ENCODE peak calls at places on chromosomes 5 and 9, in four cellular contexts. One of them, this sample, is unnamed.
A peak's percentile ranks its signal among the peaks of the same experiment; 100 is the strongest.

GRCh38 chr5:134595458-134595838 is 37.2 kb downstream of the SAR1B start:
- DNase-seq in neural progenitor cell: no peak
- DNase-seq in HepG2: no peak
- DNase-seq in DND-41: no peak
- DNase-seq in this sample: no peak

GRCh38 chr5:142798099-142798768 is 28.1 kb downstream of the ARHGAP26 start:
- DNase-seq in DND-41: peak; percentile 73
- DNase-seq in neural progenitor cell: no peak
- DNase-seq in HepG2: peak; percentile 46
- DNase-seq in this sample: no peak

GRCh38 chr5:153660919-153661318 is 170.4 kb downstream of the GRIA1 start:
- DNase-seq in neural progenitor cell: peak; percentile 77
- DNase-seq in DND-41: no peak
- DNase-seq in HepG2: no peak
- DNase-seq in this sample: no peak

GRCh38 chr9:121075251-121076036 is 689 bp downstream of the CNTRL start:
- DNase-seq in HepG2: no peak
- DNase-seq in neural progenitor cell: peak; percentile 28
- DNase-seq in DND-41: no peak
- DNase-seq in this sample: no peak

GRCh38 chr9:33443504-33444154 is 3.8 kb downstream of the AQP3 start:
- DNase-seq in DND-41: no peak
- DNase-seq in neural progenitor cell: no peak
- DNase-seq in HepG2: no peak
- DNase-seq in this sample: no peak

GRCh38 chr5:40171971-40172370 is 507.7 kb upstream of the PTGER4 start:
- DNase-seq in neural progenitor cell: no peak
- DNase-seq in HepG2: no peak
- DNase-seq in DND-41: no peak
- DNase-seq in this sample: peak; percentile 41

GRCh38 chr5:59487068-59487686 is 406.3 kb downstream of the PDE4D start:
- DNase-seq in HepG2: no peak
- DNase-seq in neural progenitor cell: no peak
- DNase-seq in DND-41: no peak
- DNase-seq in this sample: no peak

GRCh38 chr9:127163409-127163808 is 41.0 kb upstream of the ANGPTL2 start:
- DNase-seq in neural progenitor cell: no peak
- DNase-seq in DND-41: no peak
- DNase-seq in HepG2: peak; percentile 30
- DNase-seq in this sample: peak; percentile 73

GRCh38 chr5:174348582-174348981 is 303.1 kb downstream of the NSG2 start:
- DNase-seq in HepG2: no peak
- DNase-seq in neural progenitor cell: no peak
- DNase-seq in DND-41: no peak
- DNase-seq in this sample: peak; percentile 91

GRCh38 chr5:108028411-108028810 is 353.5 kb downstream of the FBXL17 start:
- DNase-seq in neural progenitor cell: peak; percentile 60
- DNase-seq in DND-41: no peak
- DNase-seq in HepG2: no peak
- DNase-seq in this sample: peak; percentile 39

GRCh38 chr5:173679909-173680626 is 63.6 kb upstream of the BOD1 start:
- DNase-seq in neural progenitor cell: no peak
- DNase-seq in DND-41: no peak
- DNase-seq in HepG2: no peak
- DNase-seq in this sample: no peak

GRCh38 chr9:129810788-129811187 is 7.8 kb downstream of the TOR1B start:
- DNase-seq in HepG2: no peak
- DNase-seq in DND-41: no peak
- DNase-seq in neural progenitor cell: no peak
- DNase-seq in this sample: no peak

GRCh38 chr5:13508559-13508958 is 435.9 kb downstream of the DNAH5 start:
- DNase-seq in DND-41: no peak
- DNase-seq in neural progenitor cell: no peak
- DNase-seq in HepG2: no peak
- DNase-seq in this sample: no peak

GRCh38 chr9:120965344-120966004 is 38.9 kb upstream of the TRAF1 start:
- DNase-seq in neural progenitor cell: peak; percentile 92
- DNase-seq in HepG2: no peak
- DNase-seq in DND-41: no peak
- DNase-seq in this sample: no peak

GRCh38 chr9:75389096-75389495 is 300.8 kb downstream of the OSTF1 start:
- DNase-seq in neural progenitor cell: no peak
- DNase-seq in HepG2: no peak
- DNase-seq in DND-41: no peak
- DNase-seq in this sample: no peak

DNA sequence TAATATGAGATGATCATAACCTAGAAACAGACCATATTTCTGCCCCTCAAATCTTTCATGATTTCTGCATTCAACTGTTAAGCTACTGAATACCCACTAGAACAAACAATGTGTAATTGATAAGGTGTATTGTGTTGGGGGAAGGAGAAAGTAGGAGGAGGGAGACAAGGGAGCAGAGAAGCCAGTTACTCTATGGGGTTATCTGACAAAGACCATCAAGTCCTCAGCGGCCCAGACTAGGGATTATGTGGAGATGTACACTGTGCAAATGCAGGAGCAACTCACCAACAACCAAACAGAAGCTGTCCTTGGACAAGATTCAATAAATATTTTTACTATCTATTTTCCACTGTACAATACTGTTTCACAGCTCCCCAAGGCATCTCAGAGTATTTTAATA is 2.7 kb downstream of the NRG2 start:
- DNase-seq in HepG2: no peak
- DNase-seq in neural progenitor cell: no peak
- DNase-seq in DND-41: no peak
- DNase-seq in this sample: no peak
- TF ChIP-seq EZH2 in HepG2: no peak
- TF ChIP-seq EZH2 in neural progenitor cell: no peak
- TF ChIP-seq EZH2 in DND-41: no peak
- TF ChIP-seq EZH2 in this sample: no peak

GRCh38 chr5:158660726-158661125 is 439.0 kb downstream of the EBF1 start:
- DNase-seq in neural progenitor cell: no peak
- DNase-seq in DND-41: no peak
- DNase-seq in HepG2: no peak
- DNase-seq in this sample: peak; percentile 32
- H3K4me3 ChIP-seq in neural progenitor cell: no peak overlapping the region
- H3K4me3 ChIP-seq in DND-41: no peak overlapping the region
- H3K4me3 ChIP-seq in HepG2: no peak overlapping the region
- H3K4me3 ChIP-seq in this sample: no peak overlapping the region

DNA sequence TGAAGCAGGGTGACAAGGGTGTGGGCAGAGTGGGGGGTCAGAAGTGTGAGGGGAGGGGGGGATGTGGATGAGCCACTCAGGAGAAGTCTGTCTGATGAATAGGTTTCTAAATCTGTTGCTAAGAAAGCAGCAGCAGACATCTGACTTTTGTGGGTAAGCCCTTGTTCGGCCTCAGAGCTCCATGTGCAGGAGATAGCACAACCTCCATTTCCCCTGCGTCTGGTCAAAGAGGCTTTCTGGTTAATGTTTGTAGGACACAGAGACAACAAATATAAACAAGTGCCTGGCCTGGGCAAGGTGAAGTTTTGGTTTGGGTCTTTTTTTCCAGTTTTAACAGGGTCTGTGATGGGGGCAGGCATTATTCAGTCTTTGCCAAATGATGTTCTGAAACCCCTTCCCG is 57.0 kb upstream of the GNE start:
- DNase-seq in DND-41: no peak
- DNase-seq in HepG2: no peak
- DNase-seq in neural progenitor cell: no peak
- DNase-seq in this sample: no peak
- H3K27ac ChIP-seq in DND-41: no peak overlapping the region
- H3K27ac ChIP-seq in HepG2: no peak overlapping the region
- H3K27ac ChIP-seq in neural progenitor cell: peak overlapping the region; percentile 34
- H3K27ac ChIP-seq in this sample: no peak overlapping the region

GRCh38 chr5:36151434-36152323 is at the start of the genes LMBRD2 and SKP2:
- DNase-seq in neural progenitor cell: peak; percentile 99
- DNase-seq in HepG2: peak; percentile 95
- DNase-seq in DND-41: peak; percentile 99
- DNase-seq in this sample: peak; percentile 96
- TF ChIP-seq EZH2 in neural progenitor cell: no peak
- TF ChIP-seq EZH2 in HepG2: no peak
- TF ChIP-seq EZH2 in DND-41: no peak
- TF ChIP-seq EZH2 in this sample: no peak

GRCh38 chr9:125423964-125424363 is 162.3 kb downstream of the GAPVD1 start:
- DNase-seq in HepG2: no peak
- DNase-seq in neural progenitor cell: no peak
- DNase-seq in DND-41: no peak
- DNase-seq in this sample: no peak
- H3K4me3 ChIP-seq in HepG2: no peak overlapping the region
- H3K4me3 ChIP-seq in neural progenitor cell: no peak overlapping the region
- H3K4me3 ChIP-seq in DND-41: no peak overlapping the region
- H3K4me3 ChIP-seq in this sample: no peak overlapping the region

DNA sequence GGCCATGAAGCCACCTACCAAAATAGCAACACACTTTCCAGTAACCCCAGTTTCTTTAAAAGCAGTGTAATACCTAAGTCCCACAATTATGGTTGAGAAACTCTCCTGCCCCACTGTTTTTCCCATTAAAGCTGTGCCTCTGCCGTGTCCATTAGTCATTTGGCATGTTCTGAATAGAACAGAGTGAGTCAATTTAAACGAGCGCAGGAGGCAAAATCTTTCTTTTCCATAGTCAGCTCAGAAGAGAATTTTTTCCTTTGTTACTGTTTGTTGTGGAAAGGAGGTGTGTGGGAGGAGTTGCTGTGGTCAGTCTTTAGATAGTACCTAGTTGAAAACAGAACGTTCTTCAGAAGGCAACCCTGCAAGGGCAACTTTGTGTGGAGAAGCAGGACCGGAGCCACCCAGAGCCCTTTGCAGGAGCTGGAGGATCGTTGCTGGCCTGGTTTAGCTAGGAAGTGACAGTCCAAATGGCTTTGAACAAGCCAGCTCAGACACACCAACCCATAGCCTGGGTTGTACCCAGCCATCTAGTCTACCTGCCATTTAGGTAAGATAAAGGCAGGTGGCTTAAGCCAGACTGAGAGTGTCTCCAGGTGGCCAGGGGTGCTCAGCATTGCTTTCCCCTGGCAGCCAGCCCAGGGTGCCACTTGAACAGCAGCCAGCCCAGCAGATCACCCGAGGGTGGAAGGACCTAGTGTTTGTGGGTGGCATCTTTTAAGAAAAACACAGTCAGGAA is 30.4 kb downstream of the GADD45G start:
- DNase-seq in DND-41: no peak
- DNase-seq in HepG2: no peak
- DNase-seq in neural progenitor cell: no peak
- DNase-seq in this sample: peak; percentile 88
- H3K27ac ChIP-seq in DND-41: no peak overlapping the region
- H3K27ac ChIP-seq in HepG2: no peak overlapping the region
- H3K27ac ChIP-seq in neural progenitor cell: no peak overlapping the region
- H3K27ac ChIP-seq in this sample: peak overlapping the region; percentile 15

GRCh38 chr5:84381501-84382362 is 2.9 kb downstream of the EDIL3 start:
- DNase-seq in DND-41: no peak
- DNase-seq in HepG2: no peak
- DNase-seq in neural progenitor cell: no peak
- DNase-seq in this sample: peak; percentile 59

GRCh38 chr5:84383296-84383815 is 1.3 kb downstream of the EDIL3 start:
- DNase-seq in DND-41: no peak
- DNase-seq in neural progenitor cell: no peak
- DNase-seq in HepG2: no peak
- DNase-seq in this sample: no peak

GRCh38 chr5:84383816-84384603 is 670 bp downstream of the EDIL3 start:
- DNase-seq in neural progenitor cell: peak; percentile 84
- DNase-seq in DND-41: no peak
- DNase-seq in HepG2: no peak
- DNase-seq in this sample: peak; percentile 60

GRCh38 chr5:84384604-84385575 is at the start of gene EDIL3:
- DNase-seq in neural progenitor cell: peak; percentile 91
- DNase-seq in HepG2: no peak
- DNase-seq in DND-41: no peak
- DNase-seq in this sample: peak; percentile 53

DNA sequence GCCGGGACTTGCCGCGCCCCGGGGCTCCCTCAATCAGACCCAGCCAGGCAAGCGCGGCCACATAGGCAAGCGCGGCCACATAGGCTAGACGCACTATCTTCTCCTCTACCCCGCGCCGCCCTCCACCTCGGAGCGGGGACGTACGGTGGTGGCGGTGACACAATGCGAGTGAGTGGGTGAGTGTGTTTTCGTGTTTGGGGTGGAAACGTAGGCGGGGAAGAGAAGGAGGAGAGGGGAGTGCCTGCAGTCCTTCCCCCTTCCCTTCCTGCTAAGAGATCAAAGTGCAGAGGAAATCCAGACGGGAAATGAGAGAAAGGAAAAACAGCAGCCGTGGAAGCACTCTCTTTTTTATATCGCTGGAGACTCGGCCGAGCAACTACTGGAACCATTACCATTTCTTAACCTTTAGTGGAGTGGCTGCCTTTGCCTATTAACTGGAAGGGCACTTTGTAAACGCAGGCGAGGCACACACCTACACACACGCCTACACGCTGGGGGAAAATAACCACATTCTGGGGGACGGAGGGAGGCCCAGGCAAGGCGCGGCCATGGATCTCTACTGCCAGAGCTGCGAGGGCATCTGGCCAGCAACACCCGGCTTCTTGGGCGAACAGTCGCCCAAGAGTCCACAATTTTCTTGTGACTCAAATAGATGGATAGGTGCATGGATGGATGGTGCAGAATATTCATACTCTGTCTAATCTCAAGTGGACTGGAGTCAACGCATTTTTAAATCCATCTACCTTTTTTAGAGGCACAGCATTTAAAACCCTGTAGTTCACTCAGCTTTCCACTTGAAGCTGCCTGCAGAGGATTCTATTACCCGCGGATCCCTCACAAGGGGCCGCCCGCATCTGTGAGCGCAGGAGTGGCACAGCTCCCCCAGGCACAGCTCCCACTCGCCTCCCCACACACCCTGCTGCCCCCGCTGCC is 2.1 kb downstream of the EDIL3 start:
- DNase-seq in HepG2: no peak
- DNase-seq in neural progenitor cell: peak; percentile 82
- DNase-seq in DND-41: no peak
- DNase-seq in this sample: peak; percentile 69
- TF ChIP-seq EZH2 in HepG2: no peak
- TF ChIP-seq EZH2 in neural progenitor cell: no peak
- TF ChIP-seq EZH2 in DND-41: no peak
- TF ChIP-seq EZH2 in this sample: no peak

DNA sequence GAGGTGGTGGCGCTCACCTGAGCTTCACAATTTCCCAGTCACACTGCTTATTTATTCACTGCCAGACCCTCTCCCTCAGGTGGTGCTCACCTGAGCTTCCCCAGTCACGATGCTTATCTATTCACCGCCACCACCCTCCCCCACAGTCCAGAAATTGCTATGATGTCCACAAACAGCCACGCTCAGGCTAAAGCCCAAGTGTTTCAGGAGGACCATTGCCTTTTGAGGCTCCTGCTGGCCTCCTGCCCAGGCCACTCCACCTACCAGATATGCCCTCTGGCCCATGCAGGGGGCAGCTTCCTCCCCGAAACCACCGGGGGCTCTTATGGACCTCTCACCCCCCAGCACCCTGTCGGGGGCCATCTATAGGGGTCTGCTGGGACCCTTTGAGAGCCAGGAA is 4.6 kb downstream of the PDLIM7 start:
- DNase-seq in neural progenitor cell: no peak
- DNase-seq in HepG2: no peak
- DNase-seq in DND-41: no peak
- DNase-seq in this sample: no peak
- H3K4me3 ChIP-seq in neural progenitor cell: no peak overlapping the region
- H3K4me3 ChIP-seq in HepG2: no peak overlapping the region
- H3K4me3 ChIP-seq in DND-41: no peak overlapping the region
- H3K4me3 ChIP-seq in this sample: no peak overlapping the region

This sample was measured in astrocyte.